ENCODE peak calls at places on chromosome 3, in nine cellular contexts. Y, H, Z, E, W, R, N, S and X are unnamed samples.

GRCh38 chr3:189058071-189058470 is 113.7 kb upstream of the TPRG1 start:
- DNase-seq in Y (no peak), H (no peak), Z (no peak), E (no peak), W (no peak), R (no peak), N (no peak), S (no peak), X (no peak)

GRCh38 chr3:149726716-149727407 is 25.4 kb downstream of the COMMD2 start:
- DNase-seq in Y (no peak), H (no peak), Z (no peak), E (no peak), W (no peak), R (no peak), N (no peak), S (no peak), X (no peak)

GRCh38 chr3:72444642-72445223 is 403.5 kb downstream of the SHQ1 start:
- DNase-seq in Y (no peak), H (no peak), Z (no peak), E (no peak), W (no peak), R (no peak), N (no peak), S (no peak), X (no peak)

GRCh38 chr3:61979645-61980430 is 393.5 kb downstream of the FEZF2 start:
- DNase-seq in Y (no peak), H (no peak), Z (no peak), E (no peak), W (no peak), R (no peak), N (no peak), S (no peak), X (no peak)

GRCh38 chr3:101561630-101562328 is at the start of gene TRMT10C:
- DNase-seq in Y (peak), H (peak), Z (peak), E (peak), W (peak), R (peak), N (peak), S (peak), X (peak)

GRCh38 chr3:155069729-155070128 is 10.4 kb upstream of the MME start:
- DNase-seq in Y (no peak), H (no peak), Z (no peak), E (no peak), W (no peak), R (no peak), N (no peak), S (no peak), X (no peak)

GRCh38 chr3:107392549-107393165 is 15.4 kb downstream of the CCDC54 start:
- DNase-seq in Y (no peak), H (no peak), Z (no peak), E (no peak), W (no peak), R (no peak), N (no peak), S (no peak), X (no peak)

GRCh38 chr3:169246158-169246557 is 417.4 kb downstream of the MECOM start:
- DNase-seq in Y (no peak), H (no peak), Z (no peak), E (no peak), W (no peak), R (no peak), N (no peak), S (no peak), X (no peak)

GRCh38 chr3:189842681-189843602 is 211.8 kb downstream of the TP63 start:
- DNase-seq in Y (no peak), H (no peak), Z (no peak), E (no peak), W (no peak), R (no peak), N (no peak), S (no peak), X (peak)

GRCh38 chr3:49745986-49746385 is 22.2 kb upstream of the GMPPB start:
- DNase-seq in Y (no peak), H (no peak), Z (no peak), E (no peak), W (no peak), R (no peak), N (no peak), S (no peak), X (no peak)

GRCh38 chr3:194107126-194107525 is 28.8 kb upstream of the HES1 start:
- DNase-seq in Y (no peak), H (no peak), Z (no peak), E (no peak), W (no peak), R (no peak), N (no peak), S (peak), X (no peak)

GRCh38 chr3:13894096-13894811 is 14.4 kb upstream of the WNT7A start:
- DNase-seq in Y (no peak), H (no peak), Z (no peak), E (no peak), W (no peak), R (no peak), N (no peak), S (no peak), X (no peak)

GRCh38 chr3:123346726-123347125 is 102.2 kb downstream of the ADCY5 start:
- DNase-seq in Y (peak), H (peak), Z (no peak), E (no peak), W (no peak), R (no peak), N (peak), S (no peak), X (no peak)

GRCh38 chr3:42222942-42223693 is 42.9 kb downstream of the CCK start:
- DNase-seq in Y (no peak), H (no peak), Z (no peak), E (no peak), W (no peak), R (no peak), N (no peak), S (no peak), X (no peak)